ENCODE peak calls at places on chromosomes 2 and 18, in five cellular contexts. One of them, this sample, is unnamed.

GRCh38 chr2:37191253-37191652 is 2.8 kb upstream of the SULT6B1 start:
- DNase-seq in GM13976: no peak
- DNase-seq in cardiac septum: no peak
- DNase-seq in iPS-NIHi11: no peak
- DNase-seq in NCI-H2107: no peak
- DNase-seq in this sample: no peak

GRCh38 chr18:9987931-9988330 is 74.1 kb downstream of the VAPA start:
- DNase-seq in cardiac septum: no peak
- DNase-seq in iPS-NIHi11: no peak
- DNase-seq in GM13976: no peak
- DNase-seq in NCI-H2107: no peak
- DNase-seq in this sample: no peak

GRCh38 chr2:20592106-20593071 is 58.5 kb downstream of the HS1BP3 start:
- DNase-seq in GM13976: peak
- DNase-seq in cardiac septum: peak
- DNase-seq in NCI-H2107: no peak
- DNase-seq in iPS-NIHi11: no peak
- DNase-seq in this sample: peak

GRCh38 chr2:10047616-10048500 is 4.5 kb downstream of the KLF11 start:
- DNase-seq in iPS-NIHi11: no peak
- DNase-seq in GM13976: no peak
- DNase-seq in cardiac septum: no peak
- DNase-seq in NCI-H2107: no peak
- DNase-seq in this sample: no peak

GRCh38 chr2:111069722-111070121 is 51.0 kb upstream of the BCL2L11 start:
- DNase-seq in GM13976: no peak
- DNase-seq in cardiac septum: no peak
- DNase-seq in NCI-H2107: no peak
- DNase-seq in iPS-NIHi11: peak
- DNase-seq in this sample: no peak

GRCh38 chr2:27977623-27978312 is 87.2 kb downstream of the BABAM2 start:
- DNase-seq in cardiac septum: no peak
- DNase-seq in NCI-H2107: no peak
- DNase-seq in GM13976: no peak
- DNase-seq in iPS-NIHi11: no peak
- DNase-seq in this sample: no peak

GRCh38 chr2:174590346-174590745 is 7.3 kb downstream of the WIPF1 start:
- DNase-seq in iPS-NIHi11: no peak
- DNase-seq in cardiac septum: no peak
- DNase-seq in NCI-H2107: no peak
- DNase-seq in GM13976: no peak
- DNase-seq in this sample: no peak

GRCh38 chr18:79490593-79491551 is 95.1 kb downstream of the NFATC1 start:
- DNase-seq in NCI-H2107: no peak
- DNase-seq in cardiac septum: peak
- DNase-seq in iPS-NIHi11: no peak
- DNase-seq in GM13976: no peak
- DNase-seq in this sample: no peak

GRCh38 chr2:68767031-68767961 is 32.7 kb downstream of the ARHGAP25 start:
- DNase-seq in NCI-H2107: no peak
- DNase-seq in cardiac septum: no peak
- DNase-seq in GM13976: no peak
- DNase-seq in iPS-NIHi11: no peak
- DNase-seq in this sample: no peak

GRCh38 chr2:203492965-203493364 is 42.1 kb downstream of the RAPH1 start:
- DNase-seq in GM13976: peak
- DNase-seq in iPS-NIHi11: no peak
- DNase-seq in cardiac septum: no peak
- DNase-seq in NCI-H2107: no peak
- DNase-seq in this sample: no peak

GRCh38 chr2:105827351-105828096 is 82.8 kb downstream of the NCK2 start:
- DNase-seq in NCI-H2107: no peak
- DNase-seq in iPS-NIHi11: no peak
- DNase-seq in cardiac septum: no peak
- DNase-seq in GM13976: no peak
- DNase-seq in this sample: no peak

GRCh38 chr2:61335226-61335625 is 135.7 kb downstream of the USP34 start:
- DNase-seq in GM13976: no peak
- DNase-seq in iPS-NIHi11: no peak
- DNase-seq in NCI-H2107: no peak
- DNase-seq in cardiac septum: no peak
- DNase-seq in this sample: no peak

GRCh38 chr2:233051241-233052149 is 8.6 kb upstream of the INPP5D start:
- DNase-seq in GM13976: no peak
- DNase-seq in cardiac septum: peak
- DNase-seq in iPS-NIHi11: peak
- DNase-seq in NCI-H2107: no peak
- DNase-seq in this sample: peak

GRCh38 chr2:109126501-109126860 is 2.5 kb upstream of the SH3RF3 start:
- DNase-seq in NCI-H2107: no peak
- DNase-seq in cardiac septum: no peak
- DNase-seq in iPS-NIHi11: no peak
- DNase-seq in GM13976: no peak
- DNase-seq in this sample: no peak

GRCh38 chr2:196066794-196067382 is 1.7 kb downstream of the DNAH7 start:
- DNase-seq in cardiac septum: no peak
- DNase-seq in GM13976: peak
- DNase-seq in iPS-NIHi11: peak
- DNase-seq in NCI-H2107: no peak
- DNase-seq in this sample: no peak

GRCh38 chr2:111903930-111904439 is 5.6 kb downstream of the MERTK start:
- DNase-seq in GM13976: no peak
- DNase-seq in cardiac septum: no peak
- DNase-seq in iPS-NIHi11: no peak
- DNase-seq in NCI-H2107: no peak
- DNase-seq in this sample: no peak

GRCh38 chr2:241777686-241778627 is 1.3 kb downstream of the GAL3ST2 start:
- DNase-seq in GM13976: peak
- DNase-seq in NCI-H2107: no peak
- DNase-seq in cardiac septum: no peak
- DNase-seq in iPS-NIHi11: no peak
- DNase-seq in this sample: no peak

GRCh38 chr2:30923575-30923974 is 116.3 kb upstream of the CAPN13 start:
- DNase-seq in GM13976: no peak
- DNase-seq in cardiac septum: no peak
- DNase-seq in iPS-NIHi11: no peak
- DNase-seq in NCI-H2107: no peak
- DNase-seq in this sample: no peak

GRCh38 chr18:58535340-58536186 is 93.3 kb downstream of the ALPK2 start:
- DNase-seq in cardiac septum: no peak
- DNase-seq in NCI-H2107: no peak
- DNase-seq in GM13976: peak
- DNase-seq in iPS-NIHi11: no peak
- DNase-seq in this sample: no peak

GRCh38 chr2:69789129-69789528 is 40.3 kb upstream of the GMCL1 start:
- DNase-seq in cardiac septum: no peak
- DNase-seq in iPS-NIHi11: peak
- DNase-seq in GM13976: no peak
- DNase-seq in NCI-H2107: no peak
- DNase-seq in this sample: peak

GRCh38 chr2:20050104-20050711 is 1.2 kb downstream of the LAPTM4A start:
- DNase-seq in NCI-H2107: peak
- DNase-seq in iPS-NIHi11: no peak
- DNase-seq in GM13976: peak
- DNase-seq in cardiac septum: no peak
- DNase-seq in this sample: no peak

GRCh38 chr18:65750421-65751144 is at the start of gene CDH7:
- DNase-seq in cardiac septum: no peak
- DNase-seq in NCI-H2107: no peak
- DNase-seq in iPS-NIHi11: peak
- DNase-seq in GM13976: no peak
- DNase-seq in this sample: no peak

GRCh38 chr2:449246-450067 is 161.6 kb upstream of the ALKAL2 start:
- DNase-seq in GM13976: no peak
- DNase-seq in iPS-NIHi11: no peak
- DNase-seq in NCI-H2107: no peak
- DNase-seq in cardiac septum: no peak
- DNase-seq in this sample: no peak

GRCh38 chr2:885230-886071 is 65.2 kb upstream of the SNTG2 start:
- DNase-seq in GM13976: no peak
- DNase-seq in cardiac septum: no peak
- DNase-seq in NCI-H2107: no peak
- DNase-seq in iPS-NIHi11: no peak
- DNase-seq in this sample: no peak

GRCh38 chr2:128425731-128426620 is 107.3 kb upstream of the HS6ST1 start:
- DNase-seq in cardiac septum: peak
- DNase-seq in iPS-NIHi11: no peak
- DNase-seq in NCI-H2107: no peak
- DNase-seq in GM13976: no peak
- DNase-seq in this sample: no peak

GRCh38 chr2:213995400-213996105 is 415.3 kb upstream of the VWC2L start:
- DNase-seq in cardiac septum: no peak
- DNase-seq in NCI-H2107: no peak
- DNase-seq in GM13976: no peak
- DNase-seq in iPS-NIHi11: no peak
- DNase-seq in this sample: no peak

GRCh38 chr18:54880706-54881105 is 52.4 kb downstream of the RAB27B start:
- DNase-seq in NCI-H2107: no peak
- DNase-seq in GM13976: no peak
- DNase-seq in iPS-NIHi11: no peak
- DNase-seq in cardiac septum: no peak
- DNase-seq in this sample: no peak